ENCODE peak calls at places on chromosome 6, in five cellular contexts. O, J, Y, M and C are unnamed samples.

GRCh38 chr6:38179794-38180430 is 360.4 kb downstream of the ZFAND3 start:
- DNase-seq in Y (no peak), O (no peak), J (no peak), M (no peak), C (peak)

GRCh38 chr6:13413906-13414555 is 73.4 kb downstream of the GFOD1 start:
- DNase-seq in O (no peak), Y (no peak), M (no peak), J (no peak), C (no peak)

GRCh38 chr6:107847844-107848802 is 24.0 kb upstream of the SCML4 start:
- DNase-seq in O (peak), Y (peak), J (peak), M (peak), C (peak)

GRCh38 chr6:18388252-18388651 is 1.1 kb downstream of the RNF144B start:
- DNase-seq in M (no peak), J (no peak), O (no peak), Y (no peak), C (no peak)

GRCh38 chr6:7502743-7503142 is 38.7 kb upstream of the DSP start:
- DNase-seq in O (no peak), M (peak), Y (no peak), J (no peak), C (peak)

GRCh38 chr6:121523628-121524027 is 88.2 kb downstream of the GJA1 start:
- DNase-seq in O (peak), Y (no peak), M (no peak), J (no peak), C (no peak)

GRCh38 chr6:139983555-139984276 is 609.3 kb upstream of the CITED2 start:
- DNase-seq in M (peak), J (no peak), O (peak), Y (no peak), C (no peak)

GRCh38 chr6:4666886-4667513 is 109.2 kb upstream of the CDYL start:
- DNase-seq in M (no peak), Y (no peak), O (no peak), J (no peak), C (peak)

GRCh38 chr6:46290916-46291633 is 120.3 kb upstream of the ENPP5 start:
- DNase-seq in Y (no peak), O (no peak), M (no peak), J (no peak), C (peak)

GRCh38 chr6:163438940-163439335 is 24.4 kb downstream of the QKI start:
- DNase-seq in Y (no peak), M (peak), O (peak), J (no peak), C (no peak)

GRCh38 chr6:143731789-143732188 is 54.0 kb downstream of the PHACTR2 start:
- DNase-seq in O (no peak), Y (no peak), M (no peak), J (no peak), C (no peak)

GRCh38 chr6:168518867-168519266 is 77.9 kb downstream of the SMOC2 start:
- DNase-seq in J (no peak), M (no peak), O (no peak), Y (no peak), C (no peak)

GRCh38 chr6:88636871-88637270 is 326.5 kb downstream of the RNGTT start:
- DNase-seq in O (no peak), Y (no peak), J (no peak), M (no peak), C (no peak)

GRCh38 chr6:170098428-170099170 is 192.3 kb downstream of the DLL1 start:
- DNase-seq in O (no peak), Y (no peak), J (no peak), M (no peak), C (peak)

GRCh38 chr6:127459231-127459641 is at the start of gene KIAA0408:
- DNase-seq in J (peak), Y (no peak), O (peak), M (peak), C (peak)

GRCh38 chr6:109076421-109076820 is 18.2 kb downstream of the SESN1 start:
- DNase-seq in J (no peak), M (no peak), O (no peak), Y (no peak), C (no peak)

GRCh38 chr6:79946773-79947190 is 571 bp downstream of the ELOVL4 start:
- DNase-seq in M (peak), O (peak), Y (no peak), J (peak), C (peak)

DNA sequence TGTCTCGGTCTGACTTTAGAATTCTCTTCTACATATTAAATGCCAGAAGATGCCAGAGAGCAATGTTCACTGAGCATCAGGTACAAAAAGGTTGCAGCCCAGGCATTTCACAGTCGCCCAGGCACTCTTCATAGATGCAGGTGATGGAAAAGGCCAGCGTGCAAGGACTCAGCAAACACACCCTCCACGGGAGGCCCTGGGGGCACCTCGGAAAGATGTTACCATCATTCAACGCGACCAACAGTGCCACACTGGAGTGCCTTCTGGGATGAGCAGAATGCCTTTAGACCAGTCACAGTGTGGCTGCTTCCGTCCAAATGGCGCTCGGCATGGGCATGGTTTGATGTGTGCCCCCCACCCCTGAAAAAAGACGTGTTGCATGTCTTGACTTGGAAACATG is 4.5 kb upstream of the RAMACL start:
- DNase-seq in M (no peak), J (no peak), Y (no peak), O (no peak), C (no peak)
- H2BK12ac ChIP-seq in M (no peak), J (no peak), Y (no peak), O (no peak), C (no peak)

GRCh38 chr6:138085839-138086222 is 21.4 kb downstream of the PERP start:
- DNase-seq in O (no peak), M (no peak), J (no peak), Y (no peak), C (no peak)
- H2BK12ac ChIP-seq in O (no peak), M (no peak), J (no peak), Y (no peak), C (no peak)

DNA sequence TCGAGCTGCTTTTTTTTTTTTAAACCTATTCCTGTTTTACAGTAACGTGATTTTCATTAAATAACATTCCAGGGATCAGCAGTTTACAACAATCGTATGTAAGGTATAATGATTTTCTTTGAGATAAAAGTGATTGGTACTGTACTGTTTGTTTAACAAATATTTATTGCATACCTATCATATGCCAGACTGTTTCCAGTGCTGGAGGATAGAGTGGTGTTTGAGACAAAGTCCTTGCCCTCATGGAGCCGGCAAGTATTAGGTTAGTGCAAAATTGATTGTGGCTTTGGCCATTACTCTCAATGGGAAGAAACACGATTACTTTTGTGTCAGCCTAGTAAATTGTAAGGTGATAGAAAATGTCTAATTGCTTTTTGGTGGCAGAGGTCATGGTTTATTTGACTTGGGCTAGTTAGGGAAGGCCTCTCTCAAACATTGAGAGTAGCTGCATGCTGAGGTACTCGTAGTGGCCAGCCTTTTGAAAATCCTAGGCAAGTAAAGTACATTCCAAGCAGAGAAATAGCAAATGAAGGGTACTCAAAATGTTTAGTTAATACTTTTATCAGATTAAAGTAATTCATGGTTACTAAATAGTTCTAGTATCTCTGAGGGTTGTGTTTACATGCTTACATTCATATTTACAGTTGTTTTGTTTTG is 35.6 kb downstream of the PHF3 start:
- DNase-seq in Y (no peak), J (no peak), M (no peak), O (no peak), C (no peak)
- H2BK12ac ChIP-seq in Y (no peak), J (no peak), M (no peak), O (no peak), C (no peak)

GRCh38 chr6:42047790-42048405 is 2.4 kb upstream of the TAF8 start:
- DNase-seq in Y (no peak), J (no peak), M (no peak), O (no peak), C (no peak)

GRCh38 chr6:42050897-42051653 is 751 bp downstream of the TAF8 start:
- DNase-seq in Y (no peak), J (no peak), M (peak), O (no peak), C (no peak)

GRCh38 chr6:42049116-42049809 is 1.1 kb upstream of the TAF8 start:
- DNase-seq in J (no peak), M (no peak), Y (no peak), O (no peak), C (no peak)

GRCh38 chr6:42047220-42047590 is 3.1 kb upstream of the TAF8 start:
- DNase-seq in Y (no peak), O (no peak), M (no peak), J (no peak), C (no peak)

GRCh38 chr6:42050011-42050896 is at the start of gene TAF8:
- DNase-seq in M (peak), O (peak), J (peak), Y (peak), C (peak)
- H2BK12ac ChIP-seq in M (peak), O (peak), J (no peak), Y (peak), C (no peak)

GRCh38 chr6:12280901-12281300 is 9.3 kb upstream of the EDN1 start:
- DNase-seq in J (no peak), O (no peak), Y (no peak), M (peak), C (no peak)
- H2BK12ac ChIP-seq in J (no peak), O (no peak), Y (no peak), M (no peak), C (no peak)

GRCh38 chr6:31144296-31144969 is 5.6 kb upstream of the PSORS1C2 start:
- DNase-seq in M (no peak), Y (no peak), J (no peak), O (no peak), C (no peak)
- H2BK12ac ChIP-seq in M (no peak), Y (no peak), J (no peak), O (no peak), C (no peak)

GRCh38 chr6:156189195-156189594 is 588.0 kb upstream of the ARID1B start:
- DNase-seq in J (no peak), Y (no peak), O (no peak), M (no peak), C (no peak)
- H2BK12ac ChIP-seq in J (no peak), Y (no peak), O (no peak), M (no peak), C (no peak)